ENCODE peak calls at places on chromosomes 5 and 9, in eight cellular contexts. One of them, this sample, is unnamed.

GRCh38 chr5:73370620-73371583 is 77.7 kb downstream of the FOXD1 start:
- DNase-seq in spleen: no peak
- DNase-seq in SK-N-SH: no peak
- DNase-seq in HepG2: no peak
- DNase-seq in K562: no peak
- DNase-seq in transverse colon: no peak
- DNase-seq in stomach: no peak
- DNase-seq in esophagus muscularis mucosa: peak; percentile 39
- DNase-seq in this sample: no peak

GRCh38 chr9:89007041-89007440 is 15.8 kb downstream of the S1PR3 start:
- DNase-seq in SK-N-SH: no peak
- DNase-seq in HepG2: no peak
- DNase-seq in transverse colon: no peak
- DNase-seq in esophagus muscularis mucosa: peak; percentile 83
- DNase-seq in spleen: no peak
- DNase-seq in stomach: no peak
- DNase-seq in K562: no peak
- DNase-seq in this sample: peak; percentile 13

GRCh38 chr5:55665065-55665464 is 47.1 kb downstream of the SLC38A9 start:
- DNase-seq in K562: no peak
- DNase-seq in HepG2: no peak
- DNase-seq in esophagus muscularis mucosa: no peak
- DNase-seq in stomach: no peak
- DNase-seq in spleen: no peak
- DNase-seq in SK-N-SH: no peak
- DNase-seq in transverse colon: no peak
- DNase-seq in this sample: no peak

GRCh38 chr5:91632871-91633270 is 249.8 kb upstream of the ARRDC3 start:
- DNase-seq in esophagus muscularis mucosa: no peak
- DNase-seq in transverse colon: no peak
- DNase-seq in HepG2: peak; percentile 3
- DNase-seq in SK-N-SH: no peak
- DNase-seq in spleen: no peak
- DNase-seq in stomach: no peak
- DNase-seq in K562: no peak
- DNase-seq in this sample: no peak

GRCh38 chr5:34843482-34843881 is 4.5 kb downstream of the TTC23L start:
- DNase-seq in esophagus muscularis mucosa: no peak
- DNase-seq in K562: no peak
- DNase-seq in spleen: no peak
- DNase-seq in SK-N-SH: no peak
- DNase-seq in HepG2: no peak
- DNase-seq in transverse colon: no peak
- DNase-seq in stomach: no peak
- DNase-seq in this sample: no peak

GRCh38 chr9:89418882-89419641 is 78.9 kb downstream of the SEMA4D start:
- DNase-seq in spleen: peak; percentile 93
- DNase-seq in transverse colon: peak; percentile 66
- DNase-seq in SK-N-SH: no peak
- DNase-seq in HepG2: no peak
- DNase-seq in stomach: no peak
- DNase-seq in esophagus muscularis mucosa: no peak
- DNase-seq in K562: no peak
- DNase-seq in this sample: no peak

GRCh38 chr9:101977614-101978210 is 239.3 kb upstream of the GRIN3A start:
- DNase-seq in spleen: no peak
- DNase-seq in transverse colon: no peak
- DNase-seq in SK-N-SH: peak; percentile 0
- DNase-seq in stomach: no peak
- DNase-seq in HepG2: peak; percentile 3
- DNase-seq in esophagus muscularis mucosa: no peak
- DNase-seq in K562: peak; percentile 25
- DNase-seq in this sample: no peak

GRCh38 chr5:94775088-94775487 is 156.6 kb downstream of the SLF1 start:
- DNase-seq in esophagus muscularis mucosa: no peak
- DNase-seq in transverse colon: no peak
- DNase-seq in HepG2: no peak
- DNase-seq in SK-N-SH: no peak
- DNase-seq in spleen: no peak
- DNase-seq in stomach: no peak
- DNase-seq in K562: no peak
- DNase-seq in this sample: no peak

GRCh38 chr9:4065054-4065453 is 234.8 kb downstream of the GLIS3 start:
- DNase-seq in SK-N-SH: no peak
- DNase-seq in K562: no peak
- DNase-seq in spleen: no peak
- DNase-seq in stomach: no peak
- DNase-seq in transverse colon: no peak
- DNase-seq in HepG2: no peak
- DNase-seq in esophagus muscularis mucosa: no peak
- DNase-seq in this sample: no peak

GRCh38 chr5:1511037-1511436 is 12.7 kb downstream of the LPCAT1 start:
- DNase-seq in esophagus muscularis mucosa: no peak
- DNase-seq in transverse colon: peak; percentile 7
- DNase-seq in spleen: peak; percentile 72
- DNase-seq in SK-N-SH: no peak
- DNase-seq in K562: no peak
- DNase-seq in HepG2: no peak
- DNase-seq in stomach: no peak
- DNase-seq in this sample: no peak

GRCh38 chr9:68802525-68803015 is 97.5 kb downstream of the PIP5K1B start:
- DNase-seq in K562: no peak
- DNase-seq in spleen: no peak
- DNase-seq in transverse colon: peak; percentile 32
- DNase-seq in stomach: no peak
- DNase-seq in esophagus muscularis mucosa: no peak
- DNase-seq in HepG2: no peak
- DNase-seq in SK-N-SH: no peak
- DNase-seq in this sample: no peak

GRCh38 chr5:112159435-112159834 is 259.6 kb downstream of the EPB41L4A start:
- DNase-seq in esophagus muscularis mucosa: peak; percentile 94
- DNase-seq in SK-N-SH: no peak
- DNase-seq in HepG2: no peak
- DNase-seq in spleen: no peak
- DNase-seq in K562: no peak
- DNase-seq in transverse colon: no peak
- DNase-seq in stomach: no peak
- DNase-seq in this sample: no peak

GRCh38 chr9:6715755-6716643 is 41.8 kb upstream of the KDM4C start:
- DNase-seq in spleen: peak; percentile 88
- DNase-seq in stomach: peak; percentile 80
- DNase-seq in transverse colon: peak; percentile 85
- DNase-seq in esophagus muscularis mucosa: no peak
- DNase-seq in HepG2: peak; percentile 79
- DNase-seq in SK-N-SH: peak; percentile 82
- DNase-seq in K562: no peak
- DNase-seq in this sample: peak; percentile 54

GRCh38 chr5:9558319-9558965 is 12.6 kb upstream of the SEMA5A start:
- DNase-seq in spleen: no peak
- DNase-seq in K562: no peak
- DNase-seq in transverse colon: peak; percentile 66
- DNase-seq in esophagus muscularis mucosa: no peak
- DNase-seq in stomach: no peak
- DNase-seq in SK-N-SH: no peak
- DNase-seq in HepG2: no peak
- DNase-seq in this sample: no peak

GRCh38 chr5:163408311-163408923 is 29.0 kb upstream of the CCNG1 start:
- DNase-seq in HepG2: peak; percentile 20
- DNase-seq in SK-N-SH: peak; percentile 73
- DNase-seq in stomach: peak; percentile 52
- DNase-seq in esophagus muscularis mucosa: no peak
- DNase-seq in K562: peak; percentile 76
- DNase-seq in transverse colon: peak; percentile 69
- DNase-seq in spleen: peak; percentile 77
- DNase-seq in this sample: peak; percentile 58

GRCh38 chr5:79876510-79876909 is 114.6 kb downstream of the MTX3 start:
- DNase-seq in SK-N-SH: no peak
- DNase-seq in K562: no peak
- DNase-seq in HepG2: no peak
- DNase-seq in stomach: no peak
- DNase-seq in spleen: no peak
- DNase-seq in transverse colon: no peak
- DNase-seq in esophagus muscularis mucosa: peak; percentile 53
- DNase-seq in this sample: no peak

GRCh38 chr9:82037126-82037525 is 48.6 kb downstream of the SPATA31D1 start:
- DNase-seq in stomach: no peak
- DNase-seq in SK-N-SH: no peak
- DNase-seq in spleen: no peak
- DNase-seq in transverse colon: no peak
- DNase-seq in HepG2: no peak
- DNase-seq in esophagus muscularis mucosa: no peak
- DNase-seq in K562: no peak
- DNase-seq in this sample: no peak

GRCh38 chr5:100706796-100707195 is 171.6 kb downstream of the FAM174A start:
- DNase-seq in spleen: no peak
- DNase-seq in SK-N-SH: no peak
- DNase-seq in HepG2: no peak
- DNase-seq in stomach: no peak
- DNase-seq in K562: no peak
- DNase-seq in transverse colon: no peak
- DNase-seq in esophagus muscularis mucosa: no peak
- DNase-seq in this sample: no peak

GRCh38 chr9:106486685-106487084 is 376.3 kb upstream of the ZNF462 start:
- DNase-seq in HepG2: no peak
- DNase-seq in transverse colon: no peak
- DNase-seq in K562: no peak
- DNase-seq in spleen: no peak
- DNase-seq in esophagus muscularis mucosa: peak; percentile 34
- DNase-seq in SK-N-SH: no peak
- DNase-seq in stomach: no peak
- DNase-seq in this sample: no peak

GRCh38 chr9:106478312-106479099 is 384.5 kb upstream of the ZNF462 start:
- DNase-seq in esophagus muscularis mucosa: peak; percentile 64
- DNase-seq in SK-N-SH: no peak
- DNase-seq in transverse colon: no peak
- DNase-seq in stomach: no peak
- DNase-seq in spleen: no peak
- DNase-seq in K562: no peak
- DNase-seq in HepG2: no peak
- DNase-seq in this sample: no peak

GRCh38 chr9:106479679-106480078 is 383.3 kb upstream of the ZNF462 start:
- DNase-seq in stomach: no peak
- DNase-seq in spleen: no peak
- DNase-seq in esophagus muscularis mucosa: no peak
- DNase-seq in transverse colon: no peak
- DNase-seq in SK-N-SH: no peak
- DNase-seq in K562: no peak
- DNase-seq in HepG2: no peak
- DNase-seq in this sample: no peak

GRCh38 chr9:106481003-106481614 is 381.9 kb upstream of the ZNF462 start:
- DNase-seq in K562: no peak
- DNase-seq in esophagus muscularis mucosa: no peak
- DNase-seq in spleen: no peak
- DNase-seq in HepG2: no peak
- DNase-seq in SK-N-SH: peak; percentile 27
- DNase-seq in stomach: no peak
- DNase-seq in transverse colon: no peak
- DNase-seq in this sample: no peak

GRCh38 chr9:106482733-106483132 is 380.2 kb upstream of the ZNF462 start:
- DNase-seq in spleen: no peak
- DNase-seq in esophagus muscularis mucosa: peak; percentile 75
- DNase-seq in K562: no peak
- DNase-seq in SK-N-SH: no peak
- DNase-seq in HepG2: no peak
- DNase-seq in stomach: no peak
- DNase-seq in transverse colon: no peak
- DNase-seq in this sample: peak; percentile 19
- TF ChIP-seq POLR2AphosphoS5 in spleen: no peak
- TF ChIP-seq POLR2AphosphoS5 in esophagus muscularis mucosa: no peak
- TF ChIP-seq POLR2AphosphoS5 in K562: no peak
- TF ChIP-seq POLR2AphosphoS5 in SK-N-SH: no peak
- TF ChIP-seq POLR2AphosphoS5 in HepG2: no peak
- TF ChIP-seq POLR2AphosphoS5 in stomach: no peak
- TF ChIP-seq POLR2AphosphoS5 in transverse colon: no peak
- TF ChIP-seq POLR2AphosphoS5 in this sample: no peak

DNA sequence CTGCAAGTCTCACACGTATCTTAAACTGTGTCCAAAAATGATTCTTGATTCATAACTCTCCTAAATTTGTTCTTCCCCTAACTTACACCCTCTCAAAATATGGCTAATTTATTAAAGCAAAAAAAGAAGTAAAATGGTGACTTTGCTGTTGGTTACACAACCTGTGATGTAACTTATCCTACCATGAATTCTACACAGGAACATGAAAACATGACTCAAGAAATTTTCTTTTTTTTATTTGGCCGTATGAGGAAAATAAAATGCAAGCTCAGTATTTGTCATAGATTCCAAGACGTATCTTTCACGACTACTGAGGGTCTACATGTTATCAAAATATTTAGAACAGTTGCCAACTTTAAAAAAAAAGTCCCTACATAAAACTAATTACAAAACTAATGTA is 9.2 kb downstream of the LIFR start:
- DNase-seq in HepG2: no peak
- DNase-seq in SK-N-SH: no peak
- DNase-seq in K562: no peak
- DNase-seq in esophagus muscularis mucosa: no peak
- DNase-seq in stomach: no peak
- DNase-seq in transverse colon: no peak
- DNase-seq in spleen: no peak
- DNase-seq in this sample: no peak
- H3K4me1 ChIP-seq in HepG2: peaks cover 94% of the 10 kb centered on the region
- H3K4me1 ChIP-seq in SK-N-SH: peaks cover 14% of the 10 kb centered on the region
- H3K4me1 ChIP-seq in K562: no peaks in the 10 kb centered on the region
- H3K4me1 ChIP-seq in esophagus muscularis mucosa: peaks cover 42% of the 10 kb centered on the region
- H3K4me1 ChIP-seq in stomach: peaks cover 6% of the 10 kb centered on the region
- H3K4me1 ChIP-seq in transverse colon: no peaks in the 10 kb centered on the region
- H3K4me1 ChIP-seq in spleen: no peaks in the 10 kb centered on the region
- H3K4me1 ChIP-seq in this sample: no peaks in the 10 kb centered on the region

GRCh38 chr5:15492545-15492944 is 7.4 kb upstream of the FBXL7 start:
- DNase-seq in K562: no peak
- DNase-seq in stomach: no peak
- DNase-seq in esophagus muscularis mucosa: peak; percentile 84
- DNase-seq in spleen: no peak
- DNase-seq in SK-N-SH: no peak
- DNase-seq in transverse colon: no peak
- DNase-seq in HepG2: no peak
- DNase-seq in this sample: no peak

GRCh38 chr5:15495026-15495425 is 5.0 kb upstream of the FBXL7 start:
- DNase-seq in SK-N-SH: no peak
- DNase-seq in transverse colon: no peak
- DNase-seq in HepG2: no peak
- DNase-seq in K562: no peak
- DNase-seq in stomach: no peak
- DNase-seq in spleen: no peak
- DNase-seq in esophagus muscularis mucosa: peak; percentile 57
- DNase-seq in this sample: no peak

GRCh38 chr5:15487228-15487627 is 12.8 kb upstream of the FBXL7 start:
- DNase-seq in K562: no peak
- DNase-seq in SK-N-SH: no peak
- DNase-seq in spleen: no peak
- DNase-seq in stomach: no peak
- DNase-seq in transverse colon: no peak
- DNase-seq in HepG2: no peak
- DNase-seq in esophagus muscularis mucosa: no peak
- DNase-seq in this sample: no peak

GRCh38 chr5:15489571-15490235 is 10.3 kb upstream of the FBXL7 start:
- DNase-seq in K562: no peak
- DNase-seq in stomach: peak; percentile 51
- DNase-seq in SK-N-SH: no peak
- DNase-seq in esophagus muscularis mucosa: peak; percentile 82
- DNase-seq in HepG2: no peak
- DNase-seq in spleen: no peak
- DNase-seq in transverse colon: no peak
- DNase-seq in this sample: no peak
- TF ChIP-seq POLR2AphosphoS5 in K562: no peak
- TF ChIP-seq POLR2AphosphoS5 in stomach: no peak
- TF ChIP-seq POLR2AphosphoS5 in SK-N-SH: no peak
- TF ChIP-seq POLR2AphosphoS5 in esophagus muscularis mucosa: no peak
- TF ChIP-seq POLR2AphosphoS5 in HepG2: no peak
- TF ChIP-seq POLR2AphosphoS5 in spleen: no peak
- TF ChIP-seq POLR2AphosphoS5 in transverse colon: no peak
- TF ChIP-seq POLR2AphosphoS5 in this sample: no peak

GRCh38 chr9:22157271-22157670 is 148.2 kb upstream of the CDKN2B start:
- DNase-seq in SK-N-SH: no peak
- DNase-seq in transverse colon: no peak
- DNase-seq in stomach: no peak
- DNase-seq in HepG2: no peak
- DNase-seq in esophagus muscularis mucosa: no peak
- DNase-seq in spleen: no peak
- DNase-seq in K562: no peak
- DNase-seq in this sample: no peak
- H3K4me1 ChIP-seq in SK-N-SH: no peaks in the 10 kb centered on the region
- H3K4me1 ChIP-seq in transverse colon: peaks cover 5% of the 10 kb centered on the region
- H3K4me1 ChIP-seq in stomach: peaks cover 6% of the 10 kb centered on the region
- H3K4me1 ChIP-seq in HepG2: peaks cover 25% of the 10 kb centered on the region
- H3K4me1 ChIP-seq in esophagus muscularis mucosa: no peaks in the 10 kb centered on the region
- H3K4me1 ChIP-seq in spleen: peaks cover 13% of the 10 kb centered on the region
- H3K4me1 ChIP-seq in K562: no peaks in the 10 kb centered on the region
- H3K4me1 ChIP-seq in this sample: no peaks in the 10 kb centered on the region